ENCODE peak calls at places on chromosomes 5 and 9, in seven cellular contexts. J is GM12891; G is occipital lobe; H is NCI-H69; N is SJCRH30; T is activated CD4-positive, alpha-beta T cell treated with anti-CD3 and anti-CD28 coated beads for 24 hours; O is heart left ventricle. P is an unnamed sample.

GRCh38 chr5:9829621-9830020 is 199.5 kb upstream of the TAS2R1 start:
- DNase-seq in J (no peak), G (no peak), H (no peak), N (no peak), T (no peak), O (no peak), P (no peak)

GRCh38 chr5:109668237-109668636 is 21.5 kb upstream of the MAN2A1 start:
- DNase-seq in J (no peak), G (no peak), H (no peak), N (no peak), T (no peak), O (no peak), P (no peak)

GRCh38 chr5:170614071-170614490 is 110.3 kb downstream of the KCNIP1 start:
- DNase-seq in J (no peak), G (no peak), H (peak), N (no peak), T (no peak), O (no peak), P (no peak)

GRCh38 chr9:78437721-78438610 is 141.0 kb downstream of the PSAT1 start:
- DNase-seq in J (no peak), G (no peak), H (peak), N (peak), T (no peak), O (no peak), P (no peak)

GRCh38 chr9:20683351-20684034 is 566 bp upstream of the FOCAD start:
- DNase-seq in J (peak), G (peak), H (peak), N (peak), T (peak), O (peak), P (peak)

GRCh38 chr9:4936823-4937222 is 48.2 kb upstream of the JAK2 start:
- DNase-seq in J (no peak), G (no peak), H (no peak), N (no peak), T (no peak), O (no peak), P (no peak)

GRCh38 chr9:88716636-88717035 is 181.7 kb downstream of the NXNL2 start:
- DNase-seq in J (no peak), G (no peak), H (no peak), N (no peak), T (no peak), O (no peak), P (no peak)

GRCh38 chr5:139574641-139575312 is 13.6 kb downstream of the UBE2D2 start:
- DNase-seq in J (no peak), G (no peak), H (peak), N (peak), T (no peak), O (no peak), P (peak)

GRCh38 chr9:91795500-91796241 is 154.4 kb downstream of the ROR2 start:
- DNase-seq in J (no peak), G (no peak), H (peak), N (no peak), T (no peak), O (no peak), P (no peak)

GRCh38 chr9:100066539-100066938 is 32.3 kb downstream of the ERP44 start:
- DNase-seq in J (no peak), G (no peak), H (peak), N (no peak), T (no peak), O (no peak), P (peak)

GRCh38 chr5:134100283-134101011 is 14.0 kb upstream of the TCF7 start:
- DNase-seq in J (peak), G (no peak), H (no peak), N (no peak), T (peak), O (no peak), P (no peak)

GRCh38 chr5:123496892-123497291 is 15.1 kb upstream of the CSNK1G3 start:
- DNase-seq in J (no peak), G (no peak), H (peak), N (no peak), T (no peak), O (no peak), P (peak)

GRCh38 chr5:149456597-149457392 is 77.7 kb upstream of the IL17B start:
- DNase-seq in J (no peak), G (no peak), H (no peak), N (no peak), T (no peak), O (no peak), P (no peak)

GRCh38 chr5:173297813-173298212 is 30.4 kb downstream of the STC2 start:
- DNase-seq in J (no peak), G (no peak), H (no peak), N (no peak), T (no peak), O (no peak), P (no peak)

GRCh38 chr9:69758001-69758730 is 1.6 kb downstream of the PTAR1 start:
- DNase-seq in J (no peak), G (no peak), H (peak), N (no peak), T (no peak), O (no peak), P (no peak)

GRCh38 chr5:128163991-128164390 is 80.4 kb downstream of the SLC12A2 start:
- DNase-seq in J (no peak), G (no peak), H (no peak), N (no peak), T (no peak), O (no peak), P (peak)

GRCh38 chr5:44614845-44615244 is 193.9 kb upstream of the MRPS30 start:
- DNase-seq in J (no peak), G (no peak), H (no peak), N (no peak), T (no peak), O (no peak), P (no peak)

GRCh38 chr5:52449506-52449905 is 338.2 kb upstream of the ITGA1 start:
- DNase-seq in J (no peak), G (no peak), H (peak), N (no peak), T (no peak), O (no peak), P (no peak)

P was measured in AG20443.